ENCODE peak calls at places on chromosomes 5 and 9, in four cellular contexts. H is WTC11, M is HepG2, K is K562. T is an unnamed sample.

GRCh38 chr5:74949976-74950375 is 83.8 kb upstream of the FAM169A start:
- DNase-seq in H (no peak), M (no peak), K (no peak), T (no peak)

GRCh38 chr5:148125641-148126040 is 42.7 kb upstream of the SPINK14 start:
- DNase-seq in H (no peak), M (peak), K (no peak), T (no peak)

GRCh38 chr5:136053336-136054121 is 24.7 kb downstream of the TGFBI start:
- DNase-seq in H (no peak), M (peak), K (peak), T (no peak)

GRCh38 chr5:98911221-98912040 is 17.4 kb downstream of the CHD1 start:
- DNase-seq in H (no peak), M (no peak), K (no peak), T (no peak)

GRCh38 chr9:10238087-10238486 is 374.7 kb downstream of the PTPRD start:
- DNase-seq in H (no peak), M (no peak), K (no peak), T (no peak)

GRCh38 chr9:33437235-33437634 is 10.2 kb downstream of the AQP3 start:
- DNase-seq in H (no peak), M (no peak), K (peak), T (no peak)

GRCh38 chr9:99368341-99369326 is 146.6 kb downstream of the SEC61B start:
- DNase-seq in H (no peak), M (no peak), K (no peak), T (no peak)

GRCh38 chr9:22446950-22447606 is 454 bp downstream of the DMRTA1 start:
- DNase-seq in H (peak), M (no peak), K (no peak), T (peak)

GRCh38 chr5:97162045-97162444 is 19.6 kb upstream of the LIX1 start:
- DNase-seq in H (peak), M (peak), K (peak), T (peak)

GRCh38 chr5:88555658-88556057 is 287.0 kb upstream of the TMEM161B start:
- DNase-seq in H (peak), M (no peak), K (no peak), T (peak)

GRCh38 chr9:22078081-22078480 is 69.0 kb upstream of the CDKN2B start:
- DNase-seq in H (no peak), M (no peak), K (no peak), T (no peak)

GRCh38 chr9:94533601-94534000 is 21.3 kb upstream of the PCAT7 start:
- DNase-seq in H (no peak), M (no peak), K (no peak), T (no peak)

GRCh38 chr9:94533155-94533554 is 21.7 kb upstream of the PCAT7 start:
- DNase-seq in H (no peak), M (peak), K (no peak), T (no peak)

GRCh38 chr9:94538908-94539307 is 16.0 kb upstream of the PCAT7 start:
- DNase-seq in H (no peak), M (no peak), K (no peak), T (no peak)

GRCh38 chr9:94534901-94535300 is 20.0 kb upstream of the PCAT7 start:
- DNase-seq in H (no peak), M (no peak), K (no peak), T (no peak)
- TF ChIP-seq ELF4 in H (no peak), M (no peak), K (no peak), T (no peak)

GRCh38 chr5:159309689-159310433 is 20.4 kb downstream of the IL12B start:
- DNase-seq in H (no peak), M (no peak), K (no peak), T (no peak)

GRCh38 chr5:159303286-159303685 is 27.0 kb downstream of the IL12B start:
- DNase-seq in H (no peak), M (no peak), K (no peak), T (no peak)

GRCh38 chr5:159301351-159301911 is 28.9 kb downstream of the IL12B start:
- DNase-seq in H (no peak), M (no peak), K (no peak), T (no peak)

GRCh38 chr5:159310492-159310891 is 19.8 kb downstream of the IL12B start:
- DNase-seq in H (peak), M (no peak), K (no peak), T (no peak)

GRCh38 chr5:159304961-159305595 is 25.2 kb downstream of the IL12B start:
- DNase-seq in H (no peak), M (no peak), K (no peak), T (no peak)
- TF ChIP-seq ELF4 in H (no peak), M (no peak), K (no peak), T (no peak)

DNA sequence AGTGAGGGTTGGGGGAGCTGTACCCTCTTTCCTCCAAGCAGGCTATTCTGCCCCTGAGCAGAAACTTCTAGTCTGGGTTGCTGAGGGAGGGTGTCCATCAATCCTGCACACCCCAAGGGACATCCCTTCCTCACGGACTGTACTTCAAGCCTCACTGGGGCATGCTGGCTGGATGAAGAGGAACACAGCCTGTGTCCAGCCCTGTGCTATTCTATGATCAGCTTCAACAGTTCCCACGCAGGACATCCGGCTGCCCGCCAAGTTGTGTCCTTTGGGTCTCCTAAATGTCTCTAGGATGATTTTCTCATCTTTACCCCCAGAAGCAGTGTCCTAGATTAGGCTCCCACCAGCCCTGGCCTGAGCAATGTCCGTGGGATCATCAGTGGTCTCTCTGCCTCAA is 68.1 kb downstream of the CRB2 start:
- DNase-seq in H (no peak), M (no peak), K (no peak), T (no peak)
- TF ChIP-seq ELF4 in H (no peak), M (no peak), K (no peak), T (no peak)

GRCh38 chr5:150540042-150540441 is 32.1 kb downstream of the NDST1 start:
- DNase-seq in H (no peak), M (no peak), K (no peak), T (no peak)

GRCh38 chr5:150541895-150542294 is 34.0 kb downstream of the NDST1 start:
- DNase-seq in H (no peak), M (peak), K (no peak), T (no peak)

GRCh38 chr5:150542933-150543445 is 35.1 kb downstream of the NDST1 start:
- DNase-seq in H (no peak), M (peak), K (no peak), T (no peak)

GRCh38 chr5:150540615-150541396 is 32.9 kb downstream of the NDST1 start:
- DNase-seq in H (no peak), M (peak), K (no peak), T (no peak)

DNA sequence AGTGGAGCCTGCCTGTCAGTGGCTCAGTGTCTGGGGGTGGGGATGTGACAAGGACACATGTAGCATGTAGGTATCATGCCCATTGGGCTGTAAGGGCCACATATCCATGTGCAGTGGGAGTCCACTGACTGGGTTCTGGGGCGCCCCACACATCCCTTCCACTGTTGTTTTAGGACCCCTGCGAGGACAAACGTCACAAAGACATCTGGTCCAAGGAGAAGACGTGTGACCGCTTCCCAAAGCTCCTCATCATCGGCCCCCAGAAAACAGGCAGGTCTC is 33.4 kb downstream of the NDST1 start:
- DNase-seq in H (no peak), M (no peak), K (no peak), T (no peak)
- TF ChIP-seq ELF4 in H (no peak), M (no peak), K (no peak), T (no peak)

GRCh38 chr5:131019601-131020315 is 145.3 kb downstream of the HINT1 start:
- DNase-seq in H (peak), M (no peak), K (no peak), T (no peak)
- TF ChIP-seq ELF4 in H (no peak), M (no peak), K (no peak), T (no peak)

DNA sequence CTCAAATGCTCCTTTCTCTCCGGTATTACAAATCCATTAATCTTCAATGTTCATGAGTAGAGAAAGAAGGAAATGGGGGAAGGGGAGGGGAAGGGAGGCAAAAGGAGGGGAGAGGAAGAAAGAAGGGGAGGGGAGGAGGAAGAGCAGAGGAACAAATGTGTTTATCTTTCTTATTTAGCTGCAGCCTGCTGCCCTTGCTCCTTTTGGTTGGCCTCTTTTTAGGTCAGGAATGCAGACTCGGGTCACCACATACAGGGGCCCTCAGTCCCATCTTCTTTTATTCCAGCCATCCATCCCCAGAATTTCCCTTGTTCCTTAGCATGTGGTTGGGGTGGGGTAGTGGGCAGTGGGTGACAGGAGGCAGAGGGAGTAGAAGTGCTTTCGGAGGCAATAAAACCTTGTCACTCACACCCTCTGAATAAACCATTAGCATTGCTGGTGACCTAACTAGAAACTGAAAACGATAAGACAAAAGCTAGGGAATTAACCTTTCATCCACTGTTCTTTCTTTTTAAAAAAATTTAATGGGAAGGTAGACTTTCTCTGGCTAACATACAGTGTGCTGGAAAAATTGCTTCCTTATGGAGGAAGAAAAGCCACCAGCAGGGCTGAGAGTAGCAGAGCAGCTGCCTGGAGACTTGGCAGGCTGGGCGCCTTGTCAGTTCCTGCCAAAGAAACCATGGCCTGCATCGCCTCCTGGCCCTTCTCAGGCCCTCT is 16.8 kb upstream of the PRLR start:
- DNase-seq in H (no peak), M (no peak), K (no peak), T (no peak)
- TF ChIP-seq ELF4 in H (no peak), M (no peak), K (no peak), T (no peak)

GRCh38 chr5:73447234-73448071 is 1.1 kb downstream of the FOXD1 start:
- DNase-seq in H (peak), M (no peak), K (peak), T (peak)
- TF ChIP-seq ELF4 in H (no peak), M (no peak), K (no peak), T (no peak)

T was measured in HEK293T.